ENCODE peak calls at places on chromosome 17, in nine cellular contexts. One of them, this sample, is unnamed.

GRCh38 chr17:46013502-46014165 is 14.6 kb downstream of the STH start:
- DNase-seq in aorta: no peak
- DNase-seq in midbrain: peak
- DNase-seq in RWPE1: no peak
- DNase-seq in A549: no peak
- DNase-seq in ELR: peak
- DNase-seq in astrocyte of the cerebellum: no peak
- DNase-seq in tibial nerve: no peak
- DNase-seq in NCI-H1694 treated with DMSO at 0.1 percent for 48 hours: no peak
- DNase-seq in this sample: no peak

GRCh38 chr17:50350733-50351132 is 4.8 kb downstream of the XYLT2 start:
- DNase-seq in tibial nerve: no peak
- DNase-seq in midbrain: no peak
- DNase-seq in NCI-H1694 treated with DMSO at 0.1 percent for 48 hours: no peak
- DNase-seq in ELR: no peak
- DNase-seq in RWPE1: no peak
- DNase-seq in astrocyte of the cerebellum: no peak
- DNase-seq in aorta: no peak
- DNase-seq in A549: no peak
- DNase-seq in this sample: no peak

GRCh38 chr17:77214743-77215142 is 74.0 kb downstream of the SEC14L1 start:
- DNase-seq in ELR: peak
- DNase-seq in aorta: no peak
- DNase-seq in tibial nerve: no peak
- DNase-seq in astrocyte of the cerebellum: no peak
- DNase-seq in NCI-H1694 treated with DMSO at 0.1 percent for 48 hours: peak
- DNase-seq in RWPE1: peak
- DNase-seq in midbrain: peak
- DNase-seq in A549: peak
- DNase-seq in this sample: peak

GRCh38 chr17:45269912-45270311 is 8.0 kb upstream of the SPATA32 start:
- DNase-seq in NCI-H1694 treated with DMSO at 0.1 percent for 48 hours: no peak
- DNase-seq in A549: no peak
- DNase-seq in midbrain: no peak
- DNase-seq in ELR: no peak
- DNase-seq in RWPE1: no peak
- DNase-seq in aorta: no peak
- DNase-seq in tibial nerve: no peak
- DNase-seq in astrocyte of the cerebellum: no peak
- DNase-seq in this sample: no peak

GRCh38 chr17:15233022-15233805 is 31.9 kb downstream of the PMP22 start:
- DNase-seq in astrocyte of the cerebellum: no peak
- DNase-seq in A549: peak
- DNase-seq in ELR: peak
- DNase-seq in tibial nerve: no peak
- DNase-seq in RWPE1: peak
- DNase-seq in aorta: no peak
- DNase-seq in midbrain: peak
- DNase-seq in NCI-H1694 treated with DMSO at 0.1 percent for 48 hours: no peak
- DNase-seq in this sample: no peak

GRCh38 chr17:4510615-4510941 is 11.9 kb downstream of the SPNS2 start:
- DNase-seq in tibial nerve: no peak
- DNase-seq in RWPE1: no peak
- DNase-seq in NCI-H1694 treated with DMSO at 0.1 percent for 48 hours: no peak
- DNase-seq in aorta: no peak
- DNase-seq in A549: no peak
- DNase-seq in midbrain: no peak
- DNase-seq in astrocyte of the cerebellum: no peak
- DNase-seq in ELR: no peak
- DNase-seq in this sample: no peak

GRCh38 chr17:78925662-78926555 is 722 bp upstream of the TIMP2 start:
- DNase-seq in tibial nerve: peak
- DNase-seq in aorta: peak
- DNase-seq in NCI-H1694 treated with DMSO at 0.1 percent for 48 hours: no peak
- DNase-seq in ELR: peak
- DNase-seq in midbrain: peak
- DNase-seq in astrocyte of the cerebellum: peak
- DNase-seq in RWPE1: no peak
- DNase-seq in A549: peak
- DNase-seq in this sample: peak

GRCh38 chr17:45702666-45703266 is 81.4 kb upstream of the CRHR1 start:
- DNase-seq in A549: peak
- DNase-seq in RWPE1: peak
- DNase-seq in midbrain: no peak
- DNase-seq in astrocyte of the cerebellum: peak
- DNase-seq in NCI-H1694 treated with DMSO at 0.1 percent for 48 hours: no peak
- DNase-seq in ELR: peak
- DNase-seq in aorta: no peak
- DNase-seq in tibial nerve: no peak
- DNase-seq in this sample: peak

GRCh38 chr17:32604966-32605365 is 118.2 kb downstream of the CDK5R1 start:
- DNase-seq in midbrain: peak
- DNase-seq in astrocyte of the cerebellum: no peak
- DNase-seq in ELR: no peak
- DNase-seq in RWPE1: no peak
- DNase-seq in NCI-H1694 treated with DMSO at 0.1 percent for 48 hours: no peak
- DNase-seq in A549: no peak
- DNase-seq in tibial nerve: no peak
- DNase-seq in aorta: no peak
- DNase-seq in this sample: no peak

GRCh38 chr17:51064061-51064735 is 56.5 kb downstream of the SPAG9 start:
- DNase-seq in aorta: no peak
- DNase-seq in tibial nerve: no peak
- DNase-seq in A549: no peak
- DNase-seq in midbrain: no peak
- DNase-seq in RWPE1: no peak
- DNase-seq in NCI-H1694 treated with DMSO at 0.1 percent for 48 hours: no peak
- DNase-seq in ELR: peak
- DNase-seq in astrocyte of the cerebellum: no peak
- DNase-seq in this sample: no peak

GRCh38 chr17:880074-880870 is 98.1 kb downstream of the MRM3 start:
- DNase-seq in ELR: peak
- DNase-seq in A549: no peak
- DNase-seq in astrocyte of the cerebellum: no peak
- DNase-seq in tibial nerve: no peak
- DNase-seq in aorta: no peak
- DNase-seq in NCI-H1694 treated with DMSO at 0.1 percent for 48 hours: no peak
- DNase-seq in RWPE1: peak
- DNase-seq in midbrain: no peak
- DNase-seq in this sample: no peak

GRCh38 chr17:5592382-5592781 is 8.1 kb upstream of the NLRP1 start:
- DNase-seq in ELR: peak
- DNase-seq in aorta: no peak
- DNase-seq in A549: peak
- DNase-seq in NCI-H1694 treated with DMSO at 0.1 percent for 48 hours: peak
- DNase-seq in midbrain: peak
- DNase-seq in RWPE1: peak
- DNase-seq in tibial nerve: no peak
- DNase-seq in astrocyte of the cerebellum: peak
- DNase-seq in this sample: peak

GRCh38 chr17:52390422-52390821 is 231.9 kb upstream of the CA10 start:
- DNase-seq in RWPE1: no peak
- DNase-seq in astrocyte of the cerebellum: no peak
- DNase-seq in midbrain: no peak
- DNase-seq in tibial nerve: no peak
- DNase-seq in A549: no peak
- DNase-seq in aorta: no peak
- DNase-seq in NCI-H1694 treated with DMSO at 0.1 percent for 48 hours: no peak
- DNase-seq in ELR: no peak
- DNase-seq in this sample: no peak

GRCh38 chr17:80047176-80047575 is 10.7 kb downstream of the CCDC40 start:
- DNase-seq in RWPE1: no peak
- DNase-seq in astrocyte of the cerebellum: no peak
- DNase-seq in NCI-H1694 treated with DMSO at 0.1 percent for 48 hours: no peak
- DNase-seq in aorta: no peak
- DNase-seq in tibial nerve: no peak
- DNase-seq in midbrain: no peak
- DNase-seq in ELR: no peak
- DNase-seq in A549: no peak
- DNase-seq in this sample: no peak

GRCh38 chr17:29469251-29469650 is 79.1 kb downstream of the TAOK1 start:
- DNase-seq in astrocyte of the cerebellum: no peak
- DNase-seq in A549: no peak
- DNase-seq in midbrain: no peak
- DNase-seq in NCI-H1694 treated with DMSO at 0.1 percent for 48 hours: no peak
- DNase-seq in tibial nerve: no peak
- DNase-seq in RWPE1: no peak
- DNase-seq in aorta: no peak
- DNase-seq in ELR: no peak
- DNase-seq in this sample: no peak

GRCh38 chr17:3695129-3695722 is 729 bp downstream of the P2RX5 start:
- DNase-seq in RWPE1: no peak
- DNase-seq in midbrain: no peak
- DNase-seq in A549: no peak
- DNase-seq in aorta: no peak
- DNase-seq in astrocyte of the cerebellum: no peak
- DNase-seq in NCI-H1694 treated with DMSO at 0.1 percent for 48 hours: no peak
- DNase-seq in ELR: peak
- DNase-seq in tibial nerve: no peak
- DNase-seq in this sample: peak

GRCh38 chr17:81930142-81931125 is 2.9 kb upstream of the MAFG start:
- DNase-seq in astrocyte of the cerebellum: no peak
- DNase-seq in tibial nerve: no peak
- DNase-seq in midbrain: no peak
- DNase-seq in NCI-H1694 treated with DMSO at 0.1 percent for 48 hours: peak
- DNase-seq in RWPE1: no peak
- DNase-seq in aorta: peak
- DNase-seq in A549: no peak
- DNase-seq in ELR: no peak
- DNase-seq in this sample: no peak

GRCh38 chr17:7130626-7131467 is 16.2 kb upstream of the ASGR2 start:
- DNase-seq in RWPE1: no peak
- DNase-seq in astrocyte of the cerebellum: no peak
- DNase-seq in A549: no peak
- DNase-seq in aorta: no peak
- DNase-seq in ELR: no peak
- DNase-seq in midbrain: no peak
- DNase-seq in NCI-H1694 treated with DMSO at 0.1 percent for 48 hours: no peak
- DNase-seq in tibial nerve: no peak
- DNase-seq in this sample: no peak

GRCh38 chr17:65531508-65532431 is 29.7 kb downstream of the AXIN2 start:
- DNase-seq in ELR: no peak
- DNase-seq in astrocyte of the cerebellum: no peak
- DNase-seq in aorta: peak
- DNase-seq in tibial nerve: peak
- DNase-seq in midbrain: peak
- DNase-seq in RWPE1: no peak
- DNase-seq in NCI-H1694 treated with DMSO at 0.1 percent for 48 hours: no peak
- DNase-seq in A549: no peak
- DNase-seq in this sample: no peak

GRCh38 chr17:205817-206216 is 24.4 kb upstream of the DOC2B start:
- DNase-seq in tibial nerve: no peak
- DNase-seq in NCI-H1694 treated with DMSO at 0.1 percent for 48 hours: no peak
- DNase-seq in RWPE1: no peak
- DNase-seq in astrocyte of the cerebellum: no peak
- DNase-seq in midbrain: no peak
- DNase-seq in ELR: no peak
- DNase-seq in A549: no peak
- DNase-seq in aorta: peak
- DNase-seq in this sample: no peak

GRCh38 chr17:73496232-73496631 is 148.0 kb downstream of the SDK2 start:
- DNase-seq in RWPE1: no peak
- DNase-seq in tibial nerve: no peak
- DNase-seq in astrocyte of the cerebellum: no peak
- DNase-seq in NCI-H1694 treated with DMSO at 0.1 percent for 48 hours: no peak
- DNase-seq in aorta: no peak
- DNase-seq in ELR: no peak
- DNase-seq in midbrain: no peak
- DNase-seq in A549: no peak
- DNase-seq in this sample: no peak

GRCh38 chr17:56819431-56820145 is 14.1 kb downstream of the C17orf67 start:
- DNase-seq in midbrain: peak
- DNase-seq in tibial nerve: peak
- DNase-seq in A549: peak
- DNase-seq in RWPE1: peak
- DNase-seq in ELR: peak
- DNase-seq in NCI-H1694 treated with DMSO at 0.1 percent for 48 hours: peak
- DNase-seq in aorta: peak
- DNase-seq in astrocyte of the cerebellum: peak
- DNase-seq in this sample: peak

GRCh38 chr17:16918443-16918842 is 53.5 kb downstream of the TNFRSF13B start:
- DNase-seq in midbrain: no peak
- DNase-seq in A549: no peak
- DNase-seq in aorta: no peak
- DNase-seq in astrocyte of the cerebellum: no peak
- DNase-seq in ELR: no peak
- DNase-seq in tibial nerve: no peak
- DNase-seq in RWPE1: no peak
- DNase-seq in NCI-H1694 treated with DMSO at 0.1 percent for 48 hours: no peak
- DNase-seq in this sample: no peak

GRCh38 chr17:21373034-21373433 is 3.1 kb upstream of the KCNJ12 start:
- DNase-seq in tibial nerve: no peak
- DNase-seq in RWPE1: no peak
- DNase-seq in astrocyte of the cerebellum: no peak
- DNase-seq in ELR: no peak
- DNase-seq in NCI-H1694 treated with DMSO at 0.1 percent for 48 hours: no peak
- DNase-seq in midbrain: no peak
- DNase-seq in A549: no peak
- DNase-seq in aorta: no peak
- DNase-seq in this sample: no peak

GRCh38 chr17:66807182-66807581 is 27.7 kb upstream of the CACNG5 start:
- DNase-seq in aorta: no peak
- DNase-seq in RWPE1: no peak
- DNase-seq in A549: no peak
- DNase-seq in midbrain: no peak
- DNase-seq in tibial nerve: no peak
- DNase-seq in astrocyte of the cerebellum: no peak
- DNase-seq in NCI-H1694 treated with DMSO at 0.1 percent for 48 hours: no peak
- DNase-seq in ELR: no peak
- DNase-seq in this sample: no peak

GRCh38 chr17:10827898-10828552 is 9.9 kb downstream of the PIRT start:
- DNase-seq in RWPE1: no peak
- DNase-seq in A549: no peak
- DNase-seq in NCI-H1694 treated with DMSO at 0.1 percent for 48 hours: no peak
- DNase-seq in midbrain: no peak
- DNase-seq in aorta: no peak
- DNase-seq in tibial nerve: no peak
- DNase-seq in ELR: no peak
- DNase-seq in astrocyte of the cerebellum: no peak
- DNase-seq in this sample: no peak

GRCh38 chr17:31424944-31425582 is 33.6 kb downstream of the RAB11FIP4 start:
- DNase-seq in midbrain: no peak
- DNase-seq in aorta: no peak
- DNase-seq in RWPE1: no peak
- DNase-seq in ELR: no peak
- DNase-seq in astrocyte of the cerebellum: no peak
- DNase-seq in tibial nerve: no peak
- DNase-seq in A549: no peak
- DNase-seq in NCI-H1694 treated with DMSO at 0.1 percent for 48 hours: no peak
- DNase-seq in this sample: peak

GRCh38 chr17:3905017-3905486 is 11.2 kb downstream of the P2RX1 start:
- DNase-seq in midbrain: no peak
- DNase-seq in aorta: peak
- DNase-seq in astrocyte of the cerebellum: no peak
- DNase-seq in RWPE1: no peak
- DNase-seq in A549: no peak
- DNase-seq in ELR: no peak
- DNase-seq in tibial nerve: no peak
- DNase-seq in NCI-H1694 treated with DMSO at 0.1 percent for 48 hours: peak
- DNase-seq in this sample: no peak

GRCh38 chr17:64687376-64687775 is 25.3 kb upstream of the SMURF2 start:
- DNase-seq in ELR: no peak
- DNase-seq in NCI-H1694 treated with DMSO at 0.1 percent for 48 hours: no peak
- DNase-seq in A549: no peak
- DNase-seq in RWPE1: no peak
- DNase-seq in aorta: no peak
- DNase-seq in midbrain: no peak
- DNase-seq in astrocyte of the cerebellum: no peak
- DNase-seq in tibial nerve: no peak
- DNase-seq in this sample: no peak

GRCh38 chr17:57715981-57716380 is 29.1 kb downstream of the CCDC182 start:
- DNase-seq in tibial nerve: no peak
- DNase-seq in A549: no peak
- DNase-seq in astrocyte of the cerebellum: no peak
- DNase-seq in midbrain: no peak
- DNase-seq in NCI-H1694 treated with DMSO at 0.1 percent for 48 hours: no peak
- DNase-seq in ELR: no peak
- DNase-seq in aorta: no peak
- DNase-seq in RWPE1: no peak
- DNase-seq in this sample: no peak

This sample was measured in G401.